ENCODE peak calls at places on chromosomes 7 and 10, in four cellular contexts. One of them, this sample, is unnamed.

GRCh38 chr7:90988996-90989765 is 275.1 kb upstream of the FZD1 start:
- DNase-seq in activated naive CD4-positive, alpha-beta T cell: no peak
- DNase-seq in effector memory CD4-positive, alpha-beta T cell: no peak
- DNase-seq in glutamatergic neuron: no peak
- DNase-seq in this sample: no peak

GRCh38 chr10:32007026-32007425 is 49.2 kb downstream of the KIF5B start:
- DNase-seq in activated naive CD4-positive, alpha-beta T cell: no peak
- DNase-seq in effector memory CD4-positive, alpha-beta T cell: no peak
- DNase-seq in glutamatergic neuron: no peak
- DNase-seq in this sample: no peak

GRCh38 chr7:72435366-72435765 is 23.2 kb upstream of the CALN1 start:
- DNase-seq in activated naive CD4-positive, alpha-beta T cell: no peak
- DNase-seq in effector memory CD4-positive, alpha-beta T cell: no peak
- DNase-seq in glutamatergic neuron: peak
- DNase-seq in this sample: no peak

GRCh38 chr7:101817930-101818698 is 688 bp downstream of the CUX1 start:
- DNase-seq in activated naive CD4-positive, alpha-beta T cell: no peak
- DNase-seq in effector memory CD4-positive, alpha-beta T cell: no peak
- DNase-seq in glutamatergic neuron: no peak
- DNase-seq in this sample: no peak

GRCh38 chr7:131251371-131251770 is 76.3 kb upstream of the MKLN1 start:
- DNase-seq in activated naive CD4-positive, alpha-beta T cell: no peak
- DNase-seq in effector memory CD4-positive, alpha-beta T cell: no peak
- DNase-seq in glutamatergic neuron: no peak
- DNase-seq in this sample: no peak

GRCh38 chr10:3828404-3829192 is 43.6 kb upstream of the KLF6 start:
- DNase-seq in activated naive CD4-positive, alpha-beta T cell: no peak
- DNase-seq in effector memory CD4-positive, alpha-beta T cell: no peak
- DNase-seq in glutamatergic neuron: no peak
- DNase-seq in this sample: no peak

GRCh38 chr7:106143711-106144347 is 31.7 kb upstream of the SYPL1 start:
- DNase-seq in activated naive CD4-positive, alpha-beta T cell: no peak
- DNase-seq in effector memory CD4-positive, alpha-beta T cell: no peak
- DNase-seq in glutamatergic neuron: peak
- DNase-seq in this sample: no peak

GRCh38 chr10:24575462-24576002 is 148.2 kb downstream of the ARHGAP21 start:
- DNase-seq in activated naive CD4-positive, alpha-beta T cell: no peak
- DNase-seq in effector memory CD4-positive, alpha-beta T cell: no peak
- DNase-seq in glutamatergic neuron: no peak
- DNase-seq in this sample: no peak

GRCh38 chr10:1966698-1967097 is 229.4 kb upstream of the ADARB2 start:
- DNase-seq in activated naive CD4-positive, alpha-beta T cell: no peak
- DNase-seq in effector memory CD4-positive, alpha-beta T cell: no peak
- DNase-seq in glutamatergic neuron: no peak
- DNase-seq in this sample: no peak

GRCh38 chr7:85023066-85023687 is 163.7 kb downstream of the SEMA3D start:
- DNase-seq in activated naive CD4-positive, alpha-beta T cell: no peak
- DNase-seq in effector memory CD4-positive, alpha-beta T cell: no peak
- DNase-seq in glutamatergic neuron: no peak
- DNase-seq in this sample: no peak

GRCh38 chr7:43385856-43386255 is 197.1 kb upstream of the STK17A start:
- DNase-seq in activated naive CD4-positive, alpha-beta T cell: no peak
- DNase-seq in effector memory CD4-positive, alpha-beta T cell: no peak
- DNase-seq in glutamatergic neuron: no peak
- DNase-seq in this sample: no peak

GRCh38 chr7:133545613-133546012 is 292.7 kb downstream of the EXOC4 start:
- DNase-seq in activated naive CD4-positive, alpha-beta T cell: no peak
- DNase-seq in effector memory CD4-positive, alpha-beta T cell: no peak
- DNase-seq in glutamatergic neuron: no peak
- DNase-seq in this sample: no peak